ENCODE peak calls at places on chromosomes 2 and 18, in eight cellular contexts. R, Q, L, D, A, E, V and G are unnamed samples. For H3K4me1, the result is how much of the 10 kb centered on the place peaks cover.

GRCh38 chr2:64491426-64491825 is 32.7 kb upstream of the AFTPH start:
- DNase-seq in A (no peak), E (no peak), R (no peak), Q (no peak), V (no peak), D (no peak), L (no peak), G (no peak)

GRCh38 chr2:4895376-4895775 is 796.8 kb upstream of the SOX11 start:
- DNase-seq in R (no peak), E (no peak), D (no peak), L (no peak), Q (no peak), A (no peak), V (no peak), G (no peak)

GRCh38 chr2:236178921-236179652 is 10.9 kb upstream of the GBX2 start:
- DNase-seq in A (peak), V (no peak), E (no peak), Q (no peak), D (no peak), L (no peak), R (no peak), G (no peak)

GRCh38 chr2:45932278-45932975 is 281.0 kb downstream of the PRKCE start:
- DNase-seq in V (no peak), D (no peak), A (no peak), E (no peak), L (no peak), Q (no peak), R (no peak), G (no peak)

GRCh38 chr2:8310557-8311455 is 371.1 kb upstream of the ID2 start:
- DNase-seq in E (no peak), Q (no peak), V (no peak), R (no peak), L (no peak), A (no peak), D (no peak), G (peak)

GRCh38 chr2:46899053-46899452 is 16.6 kb downstream of the MCFD2 start:
- DNase-seq in A (no peak), D (no peak), V (no peak), R (no peak), E (no peak), L (no peak), Q (no peak), G (no peak)

GRCh38 chr18:45539383-45539960 is 75.8 kb upstream of the SLC14A2 start:
- DNase-seq in R (no peak), D (no peak), E (no peak), Q (no peak), L (no peak), V (no peak), A (no peak), G (no peak)

GRCh38 chr2:222819722-222820333 is 41.0 kb upstream of the ACSL3 start:
- DNase-seq in D (no peak), Q (no peak), E (no peak), A (no peak), L (no peak), R (no peak), V (no peak), G (no peak)

GRCh38 chr2:28164280-28164801 is 228.3 kb upstream of the FOSL2 start:
- DNase-seq in R (peak), L (no peak), A (no peak), V (no peak), D (no peak), Q (no peak), E (no peak), G (no peak)

GRCh38 chr2:66790651-66791181 is 355.8 kb downstream of the MEIS1 start:
- DNase-seq in Q (no peak), V (no peak), L (no peak), D (no peak), A (no peak), R (no peak), E (no peak), G (no peak)

GRCh38 chr2:47272031-47272864 is 117.1 kb upstream of the STPG4 start:
- DNase-seq in L (peak), A (peak), D (peak), R (peak), Q (peak), E (peak), V (peak), G (peak)

GRCh38 chr18:44149706-44150105 is 531.0 kb upstream of the SETBP1 start:
- DNase-seq in L (no peak), R (no peak), Q (no peak), D (no peak), E (no peak), A (no peak), V (no peak), G (no peak)

GRCh38 chr2:20065885-20066602 is 14.6 kb upstream of the LAPTM4A start:
- DNase-seq in V (no peak), Q (peak), D (no peak), A (no peak), L (peak), R (peak), E (peak), G (no peak)

GRCh38 chr18:2087877-2088673 is 483.2 kb downstream of the METTL4 start:
- DNase-seq in V (no peak), A (no peak), E (no peak), L (no peak), Q (no peak), R (no peak), D (no peak), G (no peak)

DNA sequence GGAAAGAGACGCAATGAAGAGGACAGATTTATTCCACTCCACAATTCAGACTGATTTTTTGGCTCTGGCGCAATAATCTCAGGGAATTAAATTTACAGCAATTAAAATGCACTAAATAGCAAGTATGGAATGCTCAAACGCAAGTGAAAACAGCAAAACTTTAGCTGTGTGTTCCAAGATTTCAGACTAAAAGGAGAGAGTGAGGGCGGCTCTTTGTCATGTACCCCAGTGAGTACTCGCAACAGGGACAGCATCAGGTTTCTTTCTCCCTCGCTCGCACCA is 1.2 kb downstream of the ROCK2 start:
- DNase-seq in Q (no peak), E (no peak), V (no peak), A (no peak), L (no peak), D (no peak), R (no peak), G (no peak)
- H3K4me1 ChIP-seq in Q (under half), E (under half), V (under half), A (under half), L (under half), D (under half), R (under half), G (under half)

GRCh38 chr2:158297606-158298005 is 158.9 kb downstream of the CCDC148 start:
- DNase-seq in R (no peak), A (no peak), V (no peak), L (no peak), E (no peak), D (no peak), Q (no peak), G (no peak)
- H3K4me1 ChIP-seq in R (under half), A (under half), V (under half), L (under half), E (under half), D (under half), Q (under half), G (under half)

GRCh38 chr2:9327873-9328352 is 95.4 kb downstream of the ITGB1BP1 start:
- DNase-seq in E (no peak), D (no peak), V (no peak), R (no peak), L (no peak), Q (no peak), A (no peak), G (no peak)
- H3K4me1 ChIP-seq in E (under half), D (under half), V (under half), R (under half), L (under half), Q (under half), A (under half), G (under half)

GRCh38 chr2:142069489-142069888 is 61.3 kb downstream of the LRP1B start:
- DNase-seq in V (no peak), R (no peak), E (no peak), Q (no peak), D (no peak), A (no peak), L (no peak), G (no peak)

GRCh38 chr2:142061733-142062132 is 69.1 kb downstream of the LRP1B start:
- DNase-seq in L (no peak), V (no peak), E (no peak), D (no peak), R (no peak), Q (no peak), A (no peak), G (no peak)

GRCh38 chr2:142065156-142065555 is 65.7 kb downstream of the LRP1B start:
- DNase-seq in Q (no peak), A (no peak), R (no peak), V (no peak), E (no peak), L (no peak), D (no peak), G (no peak)

GRCh38 chr2:142065700-142066099 is 65.1 kb downstream of the LRP1B start:
- DNase-seq in L (no peak), R (no peak), A (no peak), V (no peak), D (no peak), E (no peak), Q (no peak), G (no peak)
- H3K4me1 ChIP-seq in L (under half), R (under half), A (under half), V (under half), D (under half), E (under half), Q (under half), G (under half)

GRCh38 chr2:238509903-238510302 is 83.2 kb downstream of the ASB1 start:
- DNase-seq in V (no peak), R (no peak), D (peak), L (no peak), E (no peak), A (no peak), Q (no peak), G (no peak)
- H3K4me1 ChIP-seq in V (under half), R (under half), D (under half), L (under half), E (under half), A (under half), Q (under half), G (under half)

GRCh38 chr2:98458207-98458606 is 13.5 kb downstream of the INPP4A start:
- DNase-seq in V (no peak), Q (no peak), R (no peak), E (peak), L (no peak), D (no peak), A (no peak), G (no peak)
- H3K4me1 ChIP-seq in V (under half), Q (under half), R (under half), E (half or more), L (under half), D (under half), A (under half), G (under half)